ENCODE peak calls at places on chromosomes 1 and 21, in six cellular contexts. S, W, H, R, Z and I are unnamed samples.

GRCh38 chr1:54705153-54705552 is 10.5 kb upstream of the TTC4 start:
- DNase-seq in S (no peak), W (no peak), H (no peak), R (no peak), Z (no peak), I (no peak)

GRCh38 chr1:205323794-205324193 is 2.2 kb upstream of the NUAK2 start:
- DNase-seq in S (no peak), W (no peak), H (no peak), R (no peak), Z (no peak), I (no peak)

GRCh38 chr1:248593226-248593625 is 4.3 kb downstream of the OR2T10 start:
- DNase-seq in S (no peak), W (no peak), H (no peak), R (no peak), Z (no peak), I (no peak)

GRCh38 chr21:37398697-37399096 is 32.1 kb downstream of the DYRK1A start:
- DNase-seq in S (no peak), W (no peak), H (no peak), R (no peak), Z (no peak), I (no peak)

GRCh38 chr1:156524985-156525590 is 24.5 kb upstream of the MEF2D start:
- DNase-seq in S (no peak), W (no peak), H (no peak), R (no peak), Z (no peak), I (no peak)

GRCh38 chr1:54565113-54565501 is 17.1 kb downstream of the ACOT11 start:
- DNase-seq in S (no peak), W (no peak), H (no peak), R (no peak), Z (no peak), I (no peak)

GRCh38 chr1:1599030-1599916 is 662 bp downstream of the FNDC10 start:
- DNase-seq in S (no peak), W (no peak), H (no peak), R (peak), Z (no peak), I (peak)

GRCh38 chr1:21311016-21311415 is 20.8 kb upstream of the ECE1 start:
- DNase-seq in S (no peak), W (no peak), H (no peak), R (no peak), Z (no peak), I (peak)

GRCh38 chr1:87206444-87206843 is 122.2 kb upstream of the LMO4 start:
- DNase-seq in S (no peak), W (no peak), H (no peak), R (no peak), Z (no peak), I (no peak)

GRCh38 chr1:15153842-15154479 is 414 bp downstream of the TMEM51 start:
- DNase-seq in S (peak), W (peak), H (peak), R (peak), Z (no peak), I (peak)

GRCh38 chr1:234960722-234961467 is 167.7 kb downstream of the TOMM20 start:
- DNase-seq in S (peak), W (peak), H (no peak), R (no peak), Z (no peak), I (peak)

GRCh38 chr1:155318082-155318481 is 2.6 kb upstream of the RUSC1 start:
- DNase-seq in S (no peak), W (no peak), H (no peak), R (no peak), Z (no peak), I (no peak)

GRCh38 chr1:15802234-15802965 is 5.0 kb downstream of the UQCRHL start:
- DNase-seq in S (no peak), W (no peak), H (no peak), R (no peak), Z (no peak), I (no peak)

GRCh38 chr1:41955461-41956159 is 36.9 kb upstream of the HIVEP3 start:
- DNase-seq in S (no peak), W (peak), H (no peak), R (no peak), Z (peak), I (no peak)

GRCh38 chr1:21000245-21000594 is 176.5 kb downstream of the EIF4G3 start:
- DNase-seq in S (no peak), W (no peak), H (no peak), R (no peak), Z (no peak), I (no peak)

GRCh38 chr1:34787461-34788420 is 5.1 kb upstream of the GJA4 start:
- DNase-seq in S (no peak), W (no peak), H (no peak), R (no peak), Z (no peak), I (no peak)

GRCh38 chr1:106937104-106937503 is 119.4 kb upstream of the PRMT6 start:
- DNase-seq in S (no peak), W (no peak), H (no peak), R (no peak), Z (no peak), I (no peak)

GRCh38 chr1:13930151-13930550 is 230.2 kb downstream of the PRDM2 start:
- DNase-seq in S (no peak), W (peak), H (no peak), R (no peak), Z (no peak), I (no peak)

GRCh38 chr1:157139125-157139524 is 930 bp upstream of the ETV3 start:
- DNase-seq in S (no peak), W (no peak), H (no peak), R (no peak), Z (no peak), I (no peak)

GRCh38 chr1:198693321-198693720 is 54.5 kb downstream of the PTPRC start:
- DNase-seq in S (no peak), W (no peak), H (no peak), R (no peak), Z (no peak), I (no peak)

GRCh38 chr1:39852214-39852791 is 31.0 kb downstream of the TRIT1 start:
- DNase-seq in S (peak), W (no peak), H (no peak), R (no peak), Z (no peak), I (no peak)

GRCh38 chr21:37421306-37421705 is 54.7 kb downstream of the DYRK1A start:
- DNase-seq in S (no peak), W (no peak), H (no peak), R (no peak), Z (no peak), I (no peak)

GRCh38 chr1:65002508-65003315 is 36.4 kb upstream of the JAK1 start:
- DNase-seq in S (peak), W (peak), H (peak), R (peak), Z (peak), I (peak)

GRCh38 chr1:218671573-218671972 is 326.4 kb downstream of the TGFB2 start:
- DNase-seq in S (no peak), W (no peak), H (no peak), R (no peak), Z (no peak), I (no peak)

DNA sequence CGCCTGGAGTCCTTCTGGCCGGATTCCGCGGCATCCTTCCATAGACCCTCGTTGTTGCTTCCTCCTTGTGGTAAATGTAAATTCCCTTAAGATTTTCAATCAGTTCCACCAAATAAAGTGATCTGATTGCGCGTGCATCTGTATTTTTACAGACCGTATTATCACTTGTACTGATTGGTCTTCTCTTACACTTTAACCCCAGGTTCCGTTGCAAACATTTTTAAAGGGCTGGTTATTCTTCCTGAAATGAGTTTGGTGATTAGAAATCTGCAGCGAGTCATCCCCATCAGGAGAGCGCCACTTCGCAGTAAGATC is 483 bp downstream of the YBEY start:
- DNase-seq in S (no peak), W (no peak), H (no peak), R (no peak), Z (no peak), I (no peak)
- TF ChIP-seq CTCF in S (no peak), W (no peak), H (no peak), R (no peak), Z (no peak), I (no peak)

GRCh38 chr1:153615406-153615805 is 719 bp downstream of the S100A14 start:
- DNase-seq in S (no peak), W (no peak), H (no peak), R (no peak), Z (no peak), I (no peak)

GRCh38 chr1:153619171-153619570 is 3.0 kb upstream of the S100A14 start:
- DNase-seq in S (no peak), W (no peak), H (no peak), R (no peak), Z (no peak), I (no peak)

GRCh38 chr1:153616144-153616884 is at the start of gene S100A14:
- DNase-seq in S (peak), W (no peak), H (no peak), R (peak), Z (no peak), I (peak)

GRCh38 chr1:153616885-153617428 is 832 bp upstream of the S100A14 start:
- DNase-seq in S (no peak), W (no peak), H (no peak), R (peak), Z (no peak), I (no peak)

GRCh38 chr1:153617677-153618076 is 1.6 kb upstream of the S100A14 start:
- DNase-seq in S (no peak), W (no peak), H (peak), R (no peak), Z (no peak), I (peak)
- TF ChIP-seq CTCF in S (no peak), W (no peak), H (peak), R (no peak), Z (peak), I (peak)

DNA sequence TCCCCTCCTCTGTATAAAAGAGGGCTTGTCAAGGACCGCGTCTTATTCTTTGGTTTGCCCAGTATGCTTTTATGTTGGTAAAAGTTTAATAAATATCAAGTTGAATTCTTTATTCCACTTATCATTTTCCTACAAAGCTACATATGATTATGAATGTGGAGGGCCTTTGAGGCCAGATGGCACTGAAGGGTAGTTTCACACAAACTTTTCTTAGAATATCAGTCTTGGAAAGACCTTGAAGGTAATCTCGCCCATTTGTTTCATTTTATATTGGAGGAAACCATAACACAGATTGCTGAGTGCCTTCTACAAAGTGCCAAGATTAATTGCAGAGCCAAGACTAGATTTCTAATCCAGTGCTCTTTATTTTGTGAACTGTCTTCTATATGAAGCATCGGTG is 5.8 kb upstream of the FUBP1 start:
- DNase-seq in S (no peak), W (no peak), H (no peak), R (no peak), Z (no peak), I (no peak)
- TF ChIP-seq CTCF in S (no peak), W (no peak), H (no peak), R (no peak), Z (no peak), I (no peak)

DNA sequence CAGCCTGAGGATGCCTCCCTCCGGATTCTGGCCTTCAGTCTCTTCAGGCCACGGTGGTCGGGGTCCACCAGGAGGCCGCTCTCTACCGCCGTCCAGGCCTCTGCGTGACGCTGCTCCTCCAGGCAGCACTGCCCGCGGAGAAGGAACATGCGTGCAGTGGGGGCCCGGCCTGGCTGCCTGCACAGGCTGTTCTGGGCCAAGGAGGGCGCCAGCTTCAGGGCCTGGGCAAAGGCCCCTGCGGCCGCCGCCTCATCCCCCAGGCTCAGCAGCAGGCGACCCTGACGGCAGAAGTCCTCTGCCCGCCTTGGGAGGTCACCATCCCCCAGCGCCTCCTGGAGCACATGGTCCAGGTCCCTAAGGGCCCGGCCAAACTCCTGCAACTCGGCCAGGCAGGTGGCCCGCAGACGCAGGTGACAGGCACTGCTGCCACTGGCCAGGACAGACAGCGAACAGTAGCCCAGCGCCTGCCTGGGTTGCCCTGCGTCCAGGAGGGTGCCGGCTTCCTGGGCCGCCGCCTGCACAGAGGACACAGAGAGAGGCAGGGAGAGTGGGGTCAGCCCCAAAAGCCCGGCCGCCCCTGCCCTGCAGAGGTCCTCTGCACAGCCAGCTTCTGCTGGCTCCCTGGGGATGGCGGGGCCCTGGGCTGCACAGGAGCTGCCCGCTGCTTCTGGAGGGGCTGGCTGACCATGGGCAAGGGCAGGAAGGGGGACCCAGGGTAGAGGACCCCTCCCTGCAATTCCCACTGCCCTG is 8.7 kb upstream of the MMEL1 start:
- DNase-seq in S (no peak), W (no peak), H (no peak), R (no peak), Z (no peak), I (no peak)
- TF ChIP-seq CTCF in S (no peak), W (no peak), H (no peak), R (no peak), Z (no peak), I (no peak)

DNA sequence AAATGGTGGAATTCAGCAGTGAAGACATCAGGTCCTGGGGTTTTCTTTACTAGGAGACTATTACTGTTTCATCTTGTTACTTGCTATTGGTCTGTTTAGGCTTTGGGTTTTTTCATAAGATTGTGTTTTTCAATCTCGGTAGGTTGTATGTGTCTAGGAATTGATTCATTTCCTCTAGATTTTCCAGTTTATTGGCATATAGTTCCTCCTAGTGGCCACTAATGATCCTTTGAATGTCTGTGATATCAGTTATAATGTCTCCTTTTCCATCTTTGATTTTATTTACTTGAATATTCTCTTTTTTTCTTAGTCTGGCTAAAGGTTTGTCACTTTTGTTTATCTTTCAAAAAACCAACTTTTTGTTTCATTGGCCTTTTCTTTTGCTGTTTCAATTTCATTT is 233.0 kb downstream of the RWDD3 start:
- DNase-seq in S (no peak), W (no peak), H (no peak), R (no peak), Z (no peak), I (no peak)
- TF ChIP-seq CTCF in S (peak), W (no peak), H (no peak), R (no peak), Z (no peak), I (peak)

DNA sequence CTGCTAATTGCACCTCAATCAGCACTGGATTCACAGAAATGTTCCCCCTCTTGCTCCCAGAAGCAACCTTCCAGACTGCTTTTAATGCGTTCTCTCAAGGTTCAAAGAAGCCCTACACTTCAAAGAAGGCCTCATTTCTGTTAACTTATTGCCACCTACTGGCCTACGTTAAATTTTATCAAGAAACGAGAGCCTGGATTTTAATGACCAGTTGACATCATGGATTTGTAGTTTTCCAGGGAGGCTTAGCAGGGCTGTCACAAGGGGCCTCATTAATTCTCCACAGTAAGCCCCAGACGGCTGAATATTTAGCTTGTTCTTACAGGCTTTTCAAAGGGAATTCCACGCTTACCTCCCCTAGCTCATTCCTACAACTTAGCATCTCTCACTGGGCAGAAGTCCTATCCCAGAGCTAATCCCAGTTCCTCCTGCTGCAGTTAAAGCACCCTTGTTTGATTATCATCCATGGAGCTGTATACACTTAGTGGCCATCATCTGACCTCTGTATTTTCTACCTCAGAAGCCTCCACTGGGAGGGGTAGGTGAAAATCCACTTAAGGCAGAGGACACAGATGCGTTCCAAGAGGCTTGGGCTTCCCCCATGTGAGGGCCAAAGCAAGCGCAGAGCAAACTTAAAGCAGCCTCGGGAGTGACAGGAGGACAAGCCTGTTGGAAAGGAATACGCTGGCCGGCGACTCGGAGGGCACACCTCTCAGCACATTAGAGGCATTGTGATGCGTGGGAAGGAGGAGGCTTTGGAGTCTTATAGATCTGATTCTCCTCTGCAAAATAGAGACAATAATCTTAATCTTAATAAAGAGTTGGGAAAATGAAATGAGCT is 32.2 kb upstream of the CYP4X1 start:
- DNase-seq in S (no peak), W (no peak), H (no peak), R (no peak), Z (no peak), I (no peak)
- TF ChIP-seq CTCF in S (peak), W (peak), H (peak), R (peak), Z (peak), I (no peak)

GRCh38 chr21:36260802-36261201 is 59.2 kb upstream of the MORC3 start:
- DNase-seq in S (no peak), W (no peak), H (no peak), R (no peak), Z (no peak), I (no peak)
- TF ChIP-seq CTCF in S (no peak), W (no peak), H (no peak), R (no peak), Z (no peak), I (no peak)

GRCh38 chr1:230537456-230537855 is 104.8 kb upstream of the COG2 start:
- DNase-seq in S (no peak), W (no peak), H (no peak), R (no peak), Z (no peak), I (no peak)
- TF ChIP-seq CTCF in S (no peak), W (no peak), H (no peak), R (no peak), Z (no peak), I (no peak)

GRCh38 chr1:53430256-53430655 is 28.9 kb upstream of the DMRTB1 start:
- DNase-seq in S (no peak), W (no peak), H (no peak), R (no peak), Z (no peak), I (no peak)
- TF ChIP-seq CTCF in S (no peak), W (no peak), H (no peak), R (no peak), Z (no peak), I (no peak)

GRCh38 chr1:169511339-169512028 is 25.7 kb upstream of the SLC19A2 start:
- DNase-seq in S (no peak), W (no peak), H (no peak), R (no peak), Z (no peak), I (no peak)

GRCh38 chr1:169509354-169509753 is 23.6 kb upstream of the SLC19A2 start:
- DNase-seq in S (no peak), W (no peak), H (no peak), R (no peak), Z (no peak), I (no peak)

GRCh38 chr1:169510060-169510459 is 24.3 kb upstream of the SLC19A2 start:
- DNase-seq in S (no peak), W (no peak), H (no peak), R (no peak), Z (no peak), I (no peak)

GRCh38 chr1:169507413-169507812 is 21.7 kb upstream of the SLC19A2 start:
- DNase-seq in S (no peak), W (no peak), H (no peak), R (no peak), Z (no peak), I (no peak)

GRCh38 chr1:169508432-169509338 is 22.9 kb upstream of the SLC19A2 start:
- DNase-seq in S (no peak), W (no peak), H (no peak), R (no peak), Z (no peak), I (no peak)
- TF ChIP-seq CTCF in S (no peak), W (no peak), H (no peak), R (no peak), Z (no peak), I (no peak)